ENCODE peak calls at places on chromosome 2, in eight cellular contexts. One of them, this sample, is unnamed.

GRCh38 chr2:75031906-75032803 is 73.7 kb downstream of the POLE4 start:
- DNase-seq in body of pancreas: no peak
- DNase-seq in ovary: no peak
- DNase-seq in stomach: no peak
- DNase-seq in K562: no peak
- DNase-seq in adrenal gland: no peak
- DNase-seq in heart left ventricle: no peak
- DNase-seq in IMR-90: no peak
- DNase-seq in this sample: no peak

GRCh38 chr2:33531345-33532059 is 55.1 kb downstream of the RASGRP3 start:
- DNase-seq in body of pancreas: no peak
- DNase-seq in ovary: no peak
- DNase-seq in stomach: no peak
- DNase-seq in K562: no peak
- DNase-seq in adrenal gland: no peak
- DNase-seq in heart left ventricle: no peak
- DNase-seq in IMR-90: peak; percentile 69
- DNase-seq in this sample: no peak

GRCh38 chr2:176106636-176107539 is at the start of gene HOXD11:
- DNase-seq in body of pancreas: peak; percentile 31
- DNase-seq in ovary: peak; percentile 36
- DNase-seq in stomach: no peak
- DNase-seq in K562: no peak
- DNase-seq in adrenal gland: no peak
- DNase-seq in heart left ventricle: peak; percentile 17
- DNase-seq in IMR-90: no peak
- DNase-seq in this sample: peak; percentile 89

GRCh38 chr2:150888337-150888736 is 373.3 kb downstream of the RBM43 start:
- DNase-seq in body of pancreas: no peak
- DNase-seq in ovary: no peak
- DNase-seq in stomach: no peak
- DNase-seq in K562: no peak
- DNase-seq in adrenal gland: peak; percentile 46
- DNase-seq in heart left ventricle: no peak
- DNase-seq in IMR-90: peak; percentile 72
- DNase-seq in this sample: no peak

GRCh38 chr2:85601771-85602475 is 575 bp downstream of the TMEM150A start:
- DNase-seq in body of pancreas: peak; percentile 81
- DNase-seq in ovary: no peak
- DNase-seq in stomach: peak; percentile 76
- DNase-seq in K562: peak; percentile 34
- DNase-seq in adrenal gland: peak; percentile 87
- DNase-seq in heart left ventricle: peak; percentile 81
- DNase-seq in IMR-90: no peak
- DNase-seq in this sample: peak; percentile 72

GRCh38 chr2:190410171-190410570 is 2.0 kb downstream of the MFSD6 start:
- DNase-seq in body of pancreas: no peak
- DNase-seq in ovary: no peak
- DNase-seq in stomach: no peak
- DNase-seq in K562: no peak
- DNase-seq in adrenal gland: no peak
- DNase-seq in heart left ventricle: no peak
- DNase-seq in IMR-90: no peak
- DNase-seq in this sample: no peak

GRCh38 chr2:70789304-70790078 is 952 bp downstream of the FIGLA start:
- DNase-seq in body of pancreas: peak; percentile 75
- DNase-seq in ovary: peak; percentile 22
- DNase-seq in stomach: peak; percentile 54
- DNase-seq in K562: peak; percentile 52
- DNase-seq in adrenal gland: peak; percentile 64
- DNase-seq in heart left ventricle: peak; percentile 54
- DNase-seq in IMR-90: peak; percentile 25
- DNase-seq in this sample: peak; percentile 44

GRCh38 chr2:199602271-199602895 is 144.6 kb upstream of the SATB2 start:
- DNase-seq in body of pancreas: no peak
- DNase-seq in ovary: no peak
- DNase-seq in stomach: no peak
- DNase-seq in K562: no peak
- DNase-seq in adrenal gland: no peak
- DNase-seq in heart left ventricle: no peak
- DNase-seq in IMR-90: no peak
- DNase-seq in this sample: no peak

GRCh38 chr2:28621172-28622100 is 125.6 kb downstream of the PLB1 start:
- DNase-seq in body of pancreas: peak; percentile 95
- DNase-seq in ovary: peak; percentile 64
- DNase-seq in stomach: peak; percentile 81
- DNase-seq in K562: peak; percentile 47
- DNase-seq in adrenal gland: peak; percentile 72
- DNase-seq in heart left ventricle: peak; percentile 69
- DNase-seq in IMR-90: peak; percentile 98
- DNase-seq in this sample: peak; percentile 95
- TF ChIP-seq POLR2A in body of pancreas: peak; percentile 35
- TF ChIP-seq POLR2A in ovary: peak; percentile 20
- TF ChIP-seq POLR2A in stomach: no peak
- TF ChIP-seq POLR2A in K562: no peak
- TF ChIP-seq POLR2A in adrenal gland: no peak
- TF ChIP-seq POLR2A in heart left ventricle: no peak
- TF ChIP-seq POLR2A in IMR-90: peak; percentile 24
- TF ChIP-seq POLR2A in this sample: no peak

GRCh38 chr2:101109451-101110140 is 41.6 kb downstream of the TBC1D8 start:
- DNase-seq in body of pancreas: no peak
- DNase-seq in ovary: no peak
- DNase-seq in stomach: no peak
- DNase-seq in K562: no peak
- DNase-seq in adrenal gland: no peak
- DNase-seq in heart left ventricle: peak; percentile 47
- DNase-seq in IMR-90: no peak
- DNase-seq in this sample: no peak
- H3K4me3 ChIP-seq in body of pancreas: no peak overlapping the region
- H3K4me3 ChIP-seq in ovary: no peak overlapping the region
- H3K4me3 ChIP-seq in stomach: no peak overlapping the region
- H3K4me3 ChIP-seq in K562: no peak overlapping the region
- H3K4me3 ChIP-seq in adrenal gland: no peak overlapping the region
- H3K4me3 ChIP-seq in heart left ventricle: peak overlapping the region; percentile 7
- H3K4me3 ChIP-seq in IMR-90: no peak overlapping the region
- H3K4me3 ChIP-seq in this sample: no peak overlapping the region

GRCh38 chr2:28751956-28752607 is 452 bp downstream of the PPP1CB start:
- DNase-seq in body of pancreas: peak; percentile 39
- DNase-seq in ovary: no peak
- DNase-seq in stomach: peak; percentile 37
- DNase-seq in K562: no peak
- DNase-seq in adrenal gland: peak; percentile 50
- DNase-seq in heart left ventricle: no peak
- DNase-seq in IMR-90: no peak
- DNase-seq in this sample: no peak
- TF ChIP-seq POLR2A in body of pancreas: no peak
- TF ChIP-seq POLR2A in ovary: no peak
- TF ChIP-seq POLR2A in stomach: no peak
- TF ChIP-seq POLR2A in K562: no peak
- TF ChIP-seq POLR2A in adrenal gland: no peak
- TF ChIP-seq POLR2A in heart left ventricle: no peak
- TF ChIP-seq POLR2A in IMR-90: peak; percentile 77
- TF ChIP-seq POLR2A in this sample: no peak

GRCh38 chr2:65744801-65745200 is 312.4 kb upstream of the SPRED2 start:
- DNase-seq in body of pancreas: no peak
- DNase-seq in ovary: no peak
- DNase-seq in stomach: no peak
- DNase-seq in K562: no peak
- DNase-seq in adrenal gland: no peak
- DNase-seq in heart left ventricle: no peak
- DNase-seq in IMR-90: no peak
- DNase-seq in this sample: no peak
- H3K4me3 ChIP-seq in body of pancreas: no peak overlapping the region
- H3K4me3 ChIP-seq in ovary: no peak overlapping the region
- H3K4me3 ChIP-seq in stomach: no peak overlapping the region
- H3K4me3 ChIP-seq in K562: no peak overlapping the region
- H3K4me3 ChIP-seq in adrenal gland: no peak overlapping the region
- H3K4me3 ChIP-seq in heart left ventricle: no peak overlapping the region
- H3K4me3 ChIP-seq in IMR-90: no peak overlapping the region
- H3K4me3 ChIP-seq in this sample: no peak overlapping the region

GRCh38 chr2:174486614-174487535 is at the start of gene GPR155:
- DNase-seq in body of pancreas: peak; percentile 100
- DNase-seq in ovary: peak; percentile 99
- DNase-seq in stomach: peak; percentile 100
- DNase-seq in K562: peak; percentile 99
- DNase-seq in adrenal gland: peak; percentile 100
- DNase-seq in heart left ventricle: peak; percentile 100
- DNase-seq in IMR-90: peak; percentile 97
- DNase-seq in this sample: peak; percentile 100
- TF ChIP-seq POLR2A in body of pancreas: peak; percentile 79
- TF ChIP-seq POLR2A in ovary: peak; percentile 39
- TF ChIP-seq POLR2A in stomach: no peak
- TF ChIP-seq POLR2A in K562: peak; percentile 90
- TF ChIP-seq POLR2A in adrenal gland: peak; percentile 63
- TF ChIP-seq POLR2A in heart left ventricle: no peak
- TF ChIP-seq POLR2A in IMR-90: peak; percentile 41
- TF ChIP-seq POLR2A in this sample: no peak

GRCh38 chr2:118836411-118836930 is 11.0 kb downstream of the EN1 start:
- DNase-seq in body of pancreas: no peak
- DNase-seq in ovary: no peak
- DNase-seq in stomach: no peak
- DNase-seq in K562: no peak
- DNase-seq in adrenal gland: no peak
- DNase-seq in heart left ventricle: no peak
- DNase-seq in IMR-90: no peak
- DNase-seq in this sample: peak; percentile 73
- H3K4me3 ChIP-seq in body of pancreas: peak overlapping the region; percentile 70
- H3K4me3 ChIP-seq in ovary: no peak overlapping the region
- H3K4me3 ChIP-seq in stomach: peak overlapping the region; percentile 48
- H3K4me3 ChIP-seq in K562: no peak overlapping the region
- H3K4me3 ChIP-seq in adrenal gland: no peak overlapping the region
- H3K4me3 ChIP-seq in heart left ventricle: peak overlapping the region; percentile 33
- H3K4me3 ChIP-seq in IMR-90: no peak overlapping the region
- H3K4me3 ChIP-seq in this sample: no peak overlapping the region

GRCh38 chr2:28926837-28927236 is 32.4 kb downstream of the WDR43 start:
- DNase-seq in body of pancreas: no peak
- DNase-seq in ovary: no peak
- DNase-seq in stomach: no peak
- DNase-seq in K562: no peak
- DNase-seq in adrenal gland: no peak
- DNase-seq in heart left ventricle: no peak
- DNase-seq in IMR-90: peak; percentile 32
- DNase-seq in this sample: no peak
- TF ChIP-seq POLR2A in body of pancreas: no peak
- TF ChIP-seq POLR2A in ovary: no peak
- TF ChIP-seq POLR2A in stomach: no peak
- TF ChIP-seq POLR2A in K562: peak; percentile 48
- TF ChIP-seq POLR2A in adrenal gland: no peak
- TF ChIP-seq POLR2A in heart left ventricle: no peak
- TF ChIP-seq POLR2A in IMR-90: no peak
- TF ChIP-seq POLR2A in this sample: no peak